ENCODE peak calls at places on chromosomes 16 and 17, in four cellular contexts. G, I, C and K are unnamed samples.

GRCh38 chr16:89319883-89320716 is 102.6 kb downstream of the ZNF778 start:
- DNase-seq in I (peak; percentile 65), G (no peak), C (peak; percentile 79), K (no peak)

GRCh38 chr16:11105038-11105903 is 150.7 kb downstream of the SOCS1 start:
- DNase-seq in I (peak; percentile 43), G (no peak), C (peak; percentile 6), K (no peak)

GRCh38 chr16:23420011-23420410 is 33.0 kb downstream of the COG7 start:
- DNase-seq in C (no peak), I (no peak), G (no peak), K (no peak)

GRCh38 chr17:79044462-79044861 is 20.5 kb downstream of the C1QTNF1 start:
- DNase-seq in G (peak; percentile 31), C (no peak), I (peak; percentile 33), K (no peak)

GRCh38 chr16:457732-458400 is 32.4 kb downstream of the RAB11FIP3 start:
- DNase-seq in G (no peak), C (peak; percentile 57), I (no peak), K (no peak)

GRCh38 chr16:23408242-23409201 is 44.5 kb downstream of the COG7 start:
- DNase-seq in I (peak; percentile 58), G (no peak), C (peak; percentile 34), K (no peak)

GRCh38 chr16:15732416-15732815 is 82.4 kb downstream of the NDE1 start:
- DNase-seq in G (no peak), C (no peak), I (no peak), K (no peak)

GRCh38 chr16:3523281-3523680 is 22.5 kb downstream of the CLUAP1 start:
- DNase-seq in I (no peak), G (no peak), C (no peak), K (no peak)

GRCh38 chr17:63537001-63537400 is 13.3 kb upstream of the DCAF7 start:
- DNase-seq in C (no peak), I (no peak), G (peak; percentile 31), K (no peak)

GRCh38 chr17:63540581-63540980 is 9.7 kb upstream of the DCAF7 start:
- DNase-seq in I (no peak), G (peak; percentile 25), C (no peak), K (no peak)

GRCh38 chr17:63538693-63539595 is 11.3 kb upstream of the DCAF7 start:
- DNase-seq in G (peak; percentile 46), I (no peak), C (no peak), K (no peak)

GRCh38 chr17:63535640-63536039 is 12.5 kb downstream of the KCNH6 start:
- DNase-seq in I (no peak), C (no peak), G (peak; percentile 44), K (no peak)

DNA sequence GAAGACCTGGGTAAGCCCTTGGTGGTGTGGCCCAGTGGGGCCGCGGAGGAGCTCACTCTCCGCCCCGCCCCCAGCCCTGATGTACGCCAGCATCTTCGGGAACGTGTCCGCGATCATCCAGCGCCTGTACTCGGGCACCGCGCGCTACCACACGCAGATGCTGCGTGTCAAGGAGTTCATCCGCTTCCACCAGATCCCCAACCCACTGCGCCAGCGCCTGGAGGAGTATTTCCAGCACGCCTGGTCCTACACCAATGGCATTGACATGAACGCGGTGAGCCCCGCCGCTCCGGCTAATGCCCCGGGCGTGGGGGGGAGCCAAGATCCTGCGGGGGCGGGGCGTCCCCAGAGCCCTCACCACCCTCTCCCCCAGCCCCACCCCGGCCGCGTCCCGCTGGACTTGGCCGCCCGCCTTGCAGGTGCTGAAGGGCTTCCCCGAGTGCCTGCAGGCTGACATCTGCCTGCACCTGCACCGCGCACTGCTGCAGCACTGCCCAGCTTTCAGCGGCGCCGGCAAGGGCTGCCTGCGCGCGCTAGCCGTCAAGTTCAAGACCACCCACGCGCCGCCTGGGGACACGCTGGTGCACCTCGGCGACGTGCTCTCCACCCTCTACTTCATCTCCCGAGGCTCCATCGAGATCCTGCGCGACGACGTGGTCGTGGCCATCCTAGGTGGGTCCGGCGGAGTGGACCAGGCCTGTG is 12.1 kb upstream of the DCAF7 start:
- DNase-seq in G (peak; percentile 65), C (no peak), I (no peak), K (no peak)
- H3K4me3 ChIP-seq in G (no peak overlapping the region), C (no peak overlapping the region), I (no peak overlapping the region), K (no peak overlapping the region)

GRCh38 chr17:38707678-38708351 is 2.7 kb downstream of the MLLT6 start:
- DNase-seq in C (no peak), I (no peak), G (no peak), K (no peak)
- H3K4me1 ChIP-seq in C (peaks cover 31% of the 10 kb centered on the region), I (no peaks in the 10 kb centered on the region), G (peaks cover 18% of the 10 kb centered on the region), K (peaks cover 15% of the 10 kb centered on the region)

GRCh38 chr17:7356072-7356549 is 1.2 kb downstream of the TMEM95 start:
- DNase-seq in I (peak; percentile 89), C (peak; percentile 92), G (peak; percentile 94), K (peak; percentile 81)
- H3K4me3 ChIP-seq in I (no peak overlapping the region), C (no peak overlapping the region), G (no peak overlapping the region), K (no peak overlapping the region)

DNA sequence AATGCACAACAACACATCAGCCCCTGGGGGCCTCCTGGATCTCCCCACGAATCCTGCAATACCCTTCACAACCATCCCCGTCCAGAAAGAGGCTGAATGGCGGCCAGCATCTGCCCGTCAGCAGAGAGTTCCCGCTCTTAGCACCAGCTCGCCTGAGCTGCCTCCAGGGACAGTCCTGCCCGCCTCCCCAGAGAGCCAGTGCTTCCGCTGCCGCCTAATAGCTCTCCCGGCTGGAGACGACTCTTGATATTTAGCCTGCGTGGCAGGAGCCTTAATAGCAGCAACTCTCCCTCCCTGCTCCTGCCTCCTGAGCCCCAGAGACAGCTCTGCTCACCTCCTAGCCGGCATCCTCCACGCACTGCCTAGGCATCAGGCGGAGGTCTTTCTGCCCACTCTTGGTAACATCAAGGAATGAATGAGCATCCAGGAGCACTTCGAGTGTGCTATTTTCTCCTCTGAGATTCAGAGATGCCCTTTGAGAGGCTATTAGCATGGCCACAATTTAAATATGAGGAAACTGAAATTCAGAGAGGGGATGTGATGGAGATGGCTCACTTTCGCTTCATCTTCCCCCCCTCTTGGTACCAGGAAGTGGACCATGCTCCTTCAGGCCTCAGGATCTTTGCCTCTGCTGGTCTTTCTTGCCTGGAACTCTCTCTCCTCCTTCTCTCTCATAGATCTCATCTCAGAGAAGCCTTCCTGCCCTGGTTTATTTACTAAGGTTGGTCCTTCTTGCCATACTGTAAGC is 67.9 kb downstream of the RAI1 start:
- DNase-seq in C (no peak), I (no peak), G (no peak), K (no peak)
- H3K4me1 ChIP-seq in C (peaks cover 39% of the 10 kb centered on the region), I (peaks cover 22% of the 10 kb centered on the region), G (peaks cover 42% of the 10 kb centered on the region), K (peaks cover 38% of the 10 kb centered on the region)

GRCh38 chr17:44105941-44106340 is 17.5 kb downstream of the HDAC5 start:
- DNase-seq in I (no peak), G (no peak), C (no peak), K (no peak)
- H3K4me3 ChIP-seq in I (no peak overlapping the region), G (no peak overlapping the region), C (no peak overlapping the region), K (no peak overlapping the region)

GRCh38 chr16:17302620-17303019 is 168.1 kb downstream of the XYLT1 start:
- DNase-seq in I (no peak), C (no peak), G (no peak), K (no peak)

GRCh38 chr16:17302213-17302612 is 168.5 kb downstream of the XYLT1 start:
- DNase-seq in G (no peak), C (no peak), I (no peak), K (no peak)

GRCh38 chr16:17301593-17302135 is 169.1 kb downstream of the XYLT1 start:
- DNase-seq in I (no peak), G (no peak), C (no peak), K (no peak)

GRCh38 chr16:17299790-17300189 is 171.0 kb downstream of the XYLT1 start:
- DNase-seq in G (no peak), C (no peak), I (no peak), K (no peak)

DNA sequence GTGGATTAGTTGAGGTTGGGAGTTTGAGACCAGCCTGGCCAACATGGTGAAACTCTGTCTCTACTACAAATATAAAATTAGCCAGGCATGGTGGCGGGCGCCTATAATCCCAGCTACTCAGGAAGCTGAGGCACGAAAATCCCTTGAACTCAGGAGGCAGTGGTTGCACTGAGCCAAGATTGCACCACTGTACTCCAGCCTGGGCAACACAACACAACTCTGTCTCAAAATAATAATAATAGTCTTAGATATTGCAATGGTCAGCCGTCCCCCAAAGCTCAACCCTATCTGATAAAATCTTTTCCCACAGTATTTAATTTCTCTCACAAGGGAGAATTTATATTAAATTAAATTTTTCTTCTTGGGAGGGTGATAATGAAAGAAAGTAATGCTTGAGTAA is 169.6 kb downstream of the XYLT1 start:
- DNase-seq in C (no peak), G (no peak), I (no peak), K (no peak)
- H3K4me1 ChIP-seq in C (no peaks in the 10 kb centered on the region), G (peaks cover 25% of the 10 kb centered on the region), I (peaks cover 30% of the 10 kb centered on the region), K (peaks cover 13% of the 10 kb centered on the region)

GRCh38 chr16:59168715-59169114 is 434.6 kb upstream of the GOT2 start:
- DNase-seq in G (no peak), C (peak; percentile 50), I (no peak), K (no peak)

GRCh38 chr16:59164461-59164860 is 430.3 kb upstream of the GOT2 start:
- DNase-seq in C (peak; percentile 16), G (no peak), I (no peak), K (no peak)

GRCh38 chr16:59169168-59169567 is 435.1 kb upstream of the GOT2 start:
- DNase-seq in C (peak; percentile 9), I (no peak), G (no peak), K (no peak)

DNA sequence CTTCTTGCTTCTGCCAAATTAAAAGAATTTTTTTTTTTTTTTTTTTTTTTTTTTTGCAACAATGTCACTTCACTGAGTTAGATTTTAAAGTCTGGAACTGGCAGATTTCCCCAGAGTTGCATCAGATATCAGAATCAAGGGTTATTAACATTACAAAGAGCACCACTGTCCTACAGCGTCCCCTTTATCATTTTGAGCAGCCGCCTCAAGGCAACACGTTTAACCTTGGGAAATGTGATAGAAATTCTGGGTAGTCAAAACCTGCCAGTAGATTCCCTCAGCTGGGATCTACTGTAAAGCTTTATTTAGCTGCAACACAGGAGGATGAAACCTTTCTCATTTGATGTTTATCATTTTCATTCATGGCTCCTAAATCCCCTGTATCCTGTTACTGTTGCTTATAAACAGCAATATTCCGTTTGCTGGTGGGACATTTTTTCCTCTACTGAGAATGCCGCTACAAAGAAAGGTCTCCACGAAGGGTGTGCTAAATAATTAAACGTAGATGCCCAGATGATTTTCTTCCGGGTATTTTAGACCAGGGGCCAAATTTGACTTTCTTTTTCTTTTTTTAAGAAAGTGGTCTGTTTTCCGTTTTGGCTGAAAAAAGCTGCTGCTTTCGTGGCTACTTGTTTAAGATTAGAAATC is 436.1 kb upstream of the GOT2 start:
- DNase-seq in G (no peak), C (no peak), I (no peak), K (no peak)
- H3K4me3 ChIP-seq in G (no peak overlapping the region), C (no peak overlapping the region), I (no peak overlapping the region), K (no peak overlapping the region)